ENCODE peak calls at places on chromosomes 7 and 10, in five cellular contexts. One of them, this sample, is unnamed. For H3K36me3, the result is how much of the 10 kb centered on the place peaks cover.

GRCh38 chr7:108684629-108685028 is 115.0 kb downstream of the DNAJB9 start:
- DNase-seq in thoracic aorta: no peak
- DNase-seq in heart right ventricle: no peak
- DNase-seq in psoas muscle: no peak
- DNase-seq in aorta: no peak
- DNase-seq in this sample: no peak

GRCh38 chr10:50896721-50897120 is 11.3 kb upstream of the A1CF start:
- DNase-seq in thoracic aorta: no peak
- DNase-seq in heart right ventricle: no peak
- DNase-seq in psoas muscle: no peak
- DNase-seq in aorta: no peak
- DNase-seq in this sample: no peak

GRCh38 chr7:3157541-3158287 is 114.0 kb upstream of the CARD11 start:
- DNase-seq in thoracic aorta: no peak
- DNase-seq in heart right ventricle: no peak
- DNase-seq in psoas muscle: no peak
- DNase-seq in aorta: peak
- DNase-seq in this sample: no peak

GRCh38 chr10:32436215-32436614 is 9.7 kb upstream of the CCDC7 start:
- DNase-seq in thoracic aorta: no peak
- DNase-seq in heart right ventricle: no peak
- DNase-seq in psoas muscle: no peak
- DNase-seq in aorta: no peak
- DNase-seq in this sample: no peak

GRCh38 chr10:36730316-36730715 is 395.1 kb upstream of the ANKRD30A start:
- DNase-seq in thoracic aorta: no peak
- DNase-seq in heart right ventricle: no peak
- DNase-seq in psoas muscle: no peak
- DNase-seq in aorta: no peak
- DNase-seq in this sample: no peak

GRCh38 chr10:71285180-71285545 is 33.9 kb upstream of the SLC29A3 start:
- DNase-seq in thoracic aorta: no peak
- DNase-seq in heart right ventricle: no peak
- DNase-seq in psoas muscle: peak
- DNase-seq in aorta: no peak
- DNase-seq in this sample: no peak

GRCh38 chr7:2040893-2041270 is 191.9 kb downstream of the MAD1L1 start:
- DNase-seq in thoracic aorta: no peak
- DNase-seq in heart right ventricle: no peak
- DNase-seq in psoas muscle: peak
- DNase-seq in aorta: peak
- DNase-seq in this sample: no peak

GRCh38 chr7:38565289-38565688 is 65.9 kb downstream of the AMPH start:
- DNase-seq in thoracic aorta: no peak
- DNase-seq in heart right ventricle: no peak
- DNase-seq in psoas muscle: no peak
- DNase-seq in aorta: no peak
- DNase-seq in this sample: no peak

GRCh38 chr10:86019141-86019540 is 347.5 kb downstream of the GRID1 start:
- DNase-seq in thoracic aorta: no peak
- DNase-seq in heart right ventricle: no peak
- DNase-seq in psoas muscle: no peak
- DNase-seq in aorta: no peak
- DNase-seq in this sample: no peak

GRCh38 chr7:113880467-113881040 is 38.3 kb downstream of the PPP1R3A start:
- DNase-seq in thoracic aorta: no peak
- DNase-seq in heart right ventricle: no peak
- DNase-seq in psoas muscle: no peak
- DNase-seq in aorta: no peak
- DNase-seq in this sample: no peak

GRCh38 chr10:86668297-86669165 is at the start of gene LDB3:
- DNase-seq in thoracic aorta: peak
- DNase-seq in heart right ventricle: peak
- DNase-seq in psoas muscle: peak
- DNase-seq in aorta: peak
- DNase-seq in this sample: no peak

GRCh38 chr10:124296121-124296812 is 122.5 kb downstream of the OAT start:
- DNase-seq in thoracic aorta: no peak
- DNase-seq in heart right ventricle: no peak
- DNase-seq in psoas muscle: no peak
- DNase-seq in aorta: no peak
- DNase-seq in this sample: no peak

GRCh38 chr10:24254180-24254579 is 45.2 kb downstream of the KIAA1217 start:
- DNase-seq in thoracic aorta: no peak
- DNase-seq in heart right ventricle: no peak
- DNase-seq in psoas muscle: peak
- DNase-seq in aorta: peak
- DNase-seq in this sample: no peak

GRCh38 chr10:119817991-119818888 is 54.4 kb downstream of the MCMBP start:
- DNase-seq in thoracic aorta: no peak
- DNase-seq in heart right ventricle: peak
- DNase-seq in psoas muscle: peak
- DNase-seq in aorta: peak
- DNase-seq in this sample: no peak

GRCh38 chr7:138245216-138245615 is 169.0 kb downstream of the AKR1D1 start:
- DNase-seq in thoracic aorta: no peak
- DNase-seq in heart right ventricle: no peak
- DNase-seq in psoas muscle: no peak
- DNase-seq in aorta: no peak
- DNase-seq in this sample: no peak

GRCh38 chr10:6239213-6239991 is 36.7 kb downstream of the PFKFB3 start:
- DNase-seq in thoracic aorta: peak
- DNase-seq in heart right ventricle: peak
- DNase-seq in psoas muscle: no peak
- DNase-seq in aorta: no peak
- DNase-seq in this sample: peak

GRCh38 chr10:21523007-21523406 is 2.5 kb downstream of the SKIDA1 start:
- DNase-seq in thoracic aorta: no peak
- DNase-seq in heart right ventricle: no peak
- DNase-seq in psoas muscle: no peak
- DNase-seq in aorta: no peak
- DNase-seq in this sample: no peak

GRCh38 chr7:1062296-1063294 is 18.2 kb downstream of the GPR146 start:
- DNase-seq in thoracic aorta: no peak
- DNase-seq in heart right ventricle: no peak
- DNase-seq in psoas muscle: no peak
- DNase-seq in aorta: no peak
- DNase-seq in this sample: no peak

GRCh38 chr7:82167568-82168314 is 275.8 kb downstream of the CACNA2D1 start:
- DNase-seq in thoracic aorta: no peak
- DNase-seq in heart right ventricle: no peak
- DNase-seq in psoas muscle: no peak
- DNase-seq in aorta: no peak
- DNase-seq in this sample: no peak

GRCh38 chr10:16828731-16829175 is 11.5 kb upstream of the RSU1 start:
- DNase-seq in thoracic aorta: no peak
- DNase-seq in heart right ventricle: peak
- DNase-seq in psoas muscle: no peak
- DNase-seq in aorta: peak
- DNase-seq in this sample: no peak

GRCh38 chr7:159010951-159011820 is 133.5 kb downstream of the VIPR2 start:
- DNase-seq in thoracic aorta: no peak
- DNase-seq in heart right ventricle: no peak
- DNase-seq in psoas muscle: no peak
- DNase-seq in aorta: no peak
- DNase-seq in this sample: no peak

GRCh38 chr10:132036153-132036886 is 29.4 kb upstream of the JAKMIP3 start:
- DNase-seq in thoracic aorta: no peak
- DNase-seq in heart right ventricle: no peak
- DNase-seq in psoas muscle: peak
- DNase-seq in aorta: no peak
- DNase-seq in this sample: no peak

GRCh38 chr7:106779877-106780276 is 85.2 kb upstream of the PIK3CG start:
- DNase-seq in thoracic aorta: no peak
- DNase-seq in heart right ventricle: no peak
- DNase-seq in psoas muscle: no peak
- DNase-seq in aorta: no peak
- DNase-seq in this sample: no peak

GRCh38 chr10:28948045-28948444 is 270.7 kb downstream of the BAMBI start:
- DNase-seq in thoracic aorta: no peak
- DNase-seq in heart right ventricle: no peak
- DNase-seq in psoas muscle: no peak
- DNase-seq in aorta: no peak
- DNase-seq in this sample: no peak

GRCh38 chr10:44216073-44216472 is 168.8 kb downstream of the CXCL12 start:
- DNase-seq in thoracic aorta: no peak
- DNase-seq in heart right ventricle: no peak
- DNase-seq in psoas muscle: no peak
- DNase-seq in aorta: no peak
- DNase-seq in this sample: no peak

GRCh38 chr7:131950758-131951157 is 394.3 kb upstream of the PODXL start:
- DNase-seq in thoracic aorta: no peak
- DNase-seq in heart right ventricle: no peak
- DNase-seq in psoas muscle: no peak
- DNase-seq in aorta: no peak
- DNase-seq in this sample: no peak

GRCh38 chr10:75201793-75202307 is 8.7 kb upstream of the VDAC2 start:
- DNase-seq in thoracic aorta: no peak
- DNase-seq in heart right ventricle: no peak
- DNase-seq in psoas muscle: no peak
- DNase-seq in aorta: no peak
- DNase-seq in this sample: no peak

GRCh38 chr10:93462881-93463280 is 19.3 kb downstream of the MYOF start:
- DNase-seq in thoracic aorta: no peak
- DNase-seq in heart right ventricle: no peak
- DNase-seq in psoas muscle: no peak
- DNase-seq in aorta: peak
- DNase-seq in this sample: no peak

GRCh38 chr7:6049780-6050179 is 18.6 kb downstream of the ANKRD61 start:
- DNase-seq in thoracic aorta: no peak
- DNase-seq in heart right ventricle: no peak
- DNase-seq in psoas muscle: no peak
- DNase-seq in aorta: no peak
- DNase-seq in this sample: no peak
- H3K36me3 ChIP-seq in thoracic aorta: under half
- H3K36me3 ChIP-seq in heart right ventricle: under half
- H3K36me3 ChIP-seq in psoas muscle: half or more
- H3K36me3 ChIP-seq in aorta: under half
- H3K36me3 ChIP-seq in this sample: under half

DNA sequence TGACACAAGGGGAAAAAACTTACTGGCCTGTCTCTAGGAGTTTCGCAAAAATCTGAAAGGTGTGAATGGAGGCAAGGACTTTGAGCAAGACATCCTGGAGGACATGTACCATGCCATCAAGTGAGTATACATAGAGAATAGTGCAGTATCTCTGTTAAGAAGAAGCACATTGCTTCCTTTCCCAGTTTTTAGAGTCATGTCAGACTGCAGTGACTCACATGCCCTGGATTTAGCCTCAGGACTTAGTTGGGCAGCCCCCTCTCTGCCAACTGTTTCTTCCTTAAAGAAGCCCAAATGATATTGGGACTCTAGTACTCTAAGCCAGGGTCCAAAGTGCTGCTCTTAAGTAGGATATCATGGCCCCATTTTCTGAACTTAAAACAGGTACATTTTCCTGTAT is 28.1 kb upstream of the NFKB2 start:
- DNase-seq in thoracic aorta: no peak
- DNase-seq in heart right ventricle: no peak
- DNase-seq in psoas muscle: no peak
- DNase-seq in aorta: no peak
- DNase-seq in this sample: no peak
- H3K36me3 ChIP-seq in thoracic aorta: half or more
- H3K36me3 ChIP-seq in heart right ventricle: half or more
- H3K36me3 ChIP-seq in psoas muscle: half or more
- H3K36me3 ChIP-seq in aorta: under half
- H3K36me3 ChIP-seq in this sample: half or more

GRCh38 chr10:18554479-18554878 is 96.9 kb downstream of the NSUN6 start:
- DNase-seq in thoracic aorta: no peak
- DNase-seq in heart right ventricle: no peak
- DNase-seq in psoas muscle: no peak
- DNase-seq in aorta: no peak
- DNase-seq in this sample: no peak
- H3K36me3 ChIP-seq in thoracic aorta: under half
- H3K36me3 ChIP-seq in heart right ventricle: under half
- H3K36me3 ChIP-seq in psoas muscle: under half
- H3K36me3 ChIP-seq in aorta: under half
- H3K36me3 ChIP-seq in this sample: under half

DNA sequence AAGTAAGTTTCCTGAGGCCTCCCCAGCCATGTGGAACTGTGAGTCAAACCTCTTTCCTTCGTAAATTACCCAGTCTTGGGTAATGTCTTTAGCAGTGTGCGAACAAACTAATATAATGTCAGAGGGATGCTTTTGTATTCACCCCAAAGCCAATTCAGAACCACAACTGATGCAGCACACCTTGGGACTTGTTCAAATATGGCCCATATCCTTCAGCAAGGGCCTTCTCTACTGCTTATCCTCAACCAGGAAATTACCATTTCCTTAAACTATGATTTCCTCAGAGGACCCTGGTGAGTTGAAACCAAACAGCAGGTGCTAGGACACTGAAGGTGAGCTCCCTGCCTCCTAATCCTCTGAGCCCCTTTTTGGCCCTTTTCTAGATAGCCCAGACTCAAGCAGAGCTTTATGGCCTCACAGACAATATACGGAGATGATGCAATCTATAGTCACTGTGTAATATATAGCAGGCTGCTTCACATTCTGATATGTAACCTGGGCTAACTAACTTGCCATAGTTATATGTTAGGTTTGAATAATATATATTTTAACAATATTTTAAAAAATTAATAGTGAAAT is 15.2 kb downstream of the SRI start:
- DNase-seq in thoracic aorta: no peak
- DNase-seq in heart right ventricle: no peak
- DNase-seq in psoas muscle: no peak
- DNase-seq in aorta: no peak
- DNase-seq in this sample: no peak
- H3K36me3 ChIP-seq in thoracic aorta: under half
- H3K36me3 ChIP-seq in heart right ventricle: half or more
- H3K36me3 ChIP-seq in psoas muscle: half or more
- H3K36me3 ChIP-seq in aorta: under half
- H3K36me3 ChIP-seq in this sample: half or more

DNA sequence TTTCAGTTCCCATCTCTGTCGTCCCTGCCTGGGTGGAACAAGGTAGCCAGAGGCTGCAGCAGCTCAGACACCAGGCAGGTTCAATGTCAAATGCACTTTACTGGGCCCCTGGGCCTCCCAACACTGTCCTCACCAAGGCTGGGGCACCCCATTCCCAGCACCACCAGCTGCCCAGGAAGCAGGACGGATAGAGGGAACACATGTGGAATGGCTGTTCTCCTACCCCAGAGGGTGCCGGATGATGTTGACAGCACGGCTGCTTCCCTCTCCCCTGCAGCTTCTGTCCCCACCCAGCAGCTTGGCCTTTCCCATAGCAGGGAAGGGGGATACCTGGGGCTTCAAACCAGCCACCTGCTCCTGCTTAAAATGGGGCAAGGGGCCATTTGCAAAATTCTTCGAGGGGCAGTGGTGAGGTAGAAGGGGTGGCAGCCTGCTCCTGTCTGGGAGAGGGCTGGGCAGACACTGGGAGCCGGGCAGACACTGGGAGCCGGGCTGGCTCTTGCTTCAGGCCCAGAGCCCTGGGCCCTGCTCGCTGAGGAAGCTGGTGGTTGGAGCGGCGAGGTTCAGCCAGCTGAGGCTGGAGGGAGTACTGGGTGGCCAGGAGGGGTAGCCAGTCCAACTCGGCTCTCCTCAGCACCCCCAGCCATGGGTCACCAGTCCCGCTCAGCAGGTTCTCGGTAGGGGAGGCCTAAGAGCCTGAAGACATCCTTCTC is 9.1 kb downstream of the POLL start:
- DNase-seq in thoracic aorta: no peak
- DNase-seq in heart right ventricle: no peak
- DNase-seq in psoas muscle: peak
- DNase-seq in aorta: no peak
- DNase-seq in this sample: no peak
- H3K36me3 ChIP-seq in thoracic aorta: under half
- H3K36me3 ChIP-seq in heart right ventricle: under half
- H3K36me3 ChIP-seq in psoas muscle: half or more
- H3K36me3 ChIP-seq in aorta: under half
- H3K36me3 ChIP-seq in this sample: under half